ENCODE peak calls at places on chromosomes 2 and 18, in ten cellular contexts. One of them, this sample, is unnamed.

GRCh38 chr2:127183771-127184170 is 36.3 kb downstream of the CYP27C1 start:
- DNase-seq in SK-N-SH: no peak
- DNase-seq in gastrocnemius medialis: no peak
- DNase-seq in foreskin fibroblast: no peak
- DNase-seq in WERI-Rb-1: no peak
- DNase-seq in upper lobe of right lung: no peak
- DNase-seq in Peyer's patch: no peak
- DNase-seq in CD8-positive, alpha-beta T cell: no peak
- DNase-seq in Panc1: no peak
- DNase-seq in heart right ventricle: no peak
- DNase-seq in this sample: no peak

GRCh38 chr2:9333591-9334171 is 89.6 kb downstream of the ITGB1BP1 start:
- DNase-seq in Panc1: peak
- DNase-seq in heart right ventricle: peak
- DNase-seq in CD8-positive, alpha-beta T cell: no peak
- DNase-seq in gastrocnemius medialis: peak
- DNase-seq in WERI-Rb-1: peak
- DNase-seq in upper lobe of right lung: no peak
- DNase-seq in Peyer's patch: peak
- DNase-seq in foreskin fibroblast: peak
- DNase-seq in SK-N-SH: peak
- DNase-seq in this sample: no peak

GRCh38 chr2:143410097-143410897 is 281.1 kb downstream of the ARHGAP15 start:
- DNase-seq in CD8-positive, alpha-beta T cell: no peak
- DNase-seq in heart right ventricle: no peak
- DNase-seq in SK-N-SH: no peak
- DNase-seq in Panc1: no peak
- DNase-seq in upper lobe of right lung: no peak
- DNase-seq in Peyer's patch: no peak
- DNase-seq in WERI-Rb-1: no peak
- DNase-seq in foreskin fibroblast: peak
- DNase-seq in gastrocnemius medialis: no peak
- DNase-seq in this sample: no peak

GRCh38 chr2:54207666-54208195 is 48.3 kb downstream of the TSPYL6 start:
- DNase-seq in CD8-positive, alpha-beta T cell: no peak
- DNase-seq in Peyer's patch: no peak
- DNase-seq in WERI-Rb-1: no peak
- DNase-seq in upper lobe of right lung: no peak
- DNase-seq in foreskin fibroblast: peak
- DNase-seq in gastrocnemius medialis: no peak
- DNase-seq in heart right ventricle: no peak
- DNase-seq in Panc1: no peak
- DNase-seq in SK-N-SH: peak
- DNase-seq in this sample: no peak

GRCh38 chr2:128411431-128411830 is 92.8 kb upstream of the HS6ST1 start:
- DNase-seq in WERI-Rb-1: no peak
- DNase-seq in CD8-positive, alpha-beta T cell: no peak
- DNase-seq in SK-N-SH: peak
- DNase-seq in foreskin fibroblast: no peak
- DNase-seq in Peyer's patch: peak
- DNase-seq in gastrocnemius medialis: no peak
- DNase-seq in Panc1: no peak
- DNase-seq in heart right ventricle: no peak
- DNase-seq in upper lobe of right lung: peak
- DNase-seq in this sample: no peak

GRCh38 chr18:4068552-4069158 is 386.5 kb downstream of the DLGAP1 start:
- DNase-seq in Panc1: peak
- DNase-seq in CD8-positive, alpha-beta T cell: peak
- DNase-seq in upper lobe of right lung: no peak
- DNase-seq in foreskin fibroblast: peak
- DNase-seq in heart right ventricle: peak
- DNase-seq in WERI-Rb-1: peak
- DNase-seq in SK-N-SH: peak
- DNase-seq in gastrocnemius medialis: no peak
- DNase-seq in Peyer's patch: peak
- DNase-seq in this sample: no peak

GRCh38 chr2:202721621-202722020 is 86.9 kb downstream of the FAM117B start:
- DNase-seq in CD8-positive, alpha-beta T cell: no peak
- DNase-seq in Panc1: no peak
- DNase-seq in Peyer's patch: no peak
- DNase-seq in WERI-Rb-1: no peak
- DNase-seq in heart right ventricle: no peak
- DNase-seq in upper lobe of right lung: no peak
- DNase-seq in foreskin fibroblast: peak
- DNase-seq in gastrocnemius medialis: no peak
- DNase-seq in SK-N-SH: no peak
- DNase-seq in this sample: no peak

GRCh38 chr2:230319211-230319862 is 7.7 kb upstream of the SP140L start:
- DNase-seq in Panc1: no peak
- DNase-seq in gastrocnemius medialis: no peak
- DNase-seq in foreskin fibroblast: no peak
- DNase-seq in CD8-positive, alpha-beta T cell: peak
- DNase-seq in Peyer's patch: peak
- DNase-seq in SK-N-SH: no peak
- DNase-seq in heart right ventricle: peak
- DNase-seq in upper lobe of right lung: no peak
- DNase-seq in WERI-Rb-1: no peak
- DNase-seq in this sample: no peak

GRCh38 chr2:187171318-187171717 is 276.7 kb downstream of the CALCRL start:
- DNase-seq in heart right ventricle: no peak
- DNase-seq in CD8-positive, alpha-beta T cell: no peak
- DNase-seq in upper lobe of right lung: no peak
- DNase-seq in foreskin fibroblast: no peak
- DNase-seq in Peyer's patch: no peak
- DNase-seq in WERI-Rb-1: no peak
- DNase-seq in gastrocnemius medialis: no peak
- DNase-seq in Panc1: no peak
- DNase-seq in SK-N-SH: no peak
- DNase-seq in this sample: no peak

GRCh38 chr2:187169108-187169713 is 278.8 kb downstream of the CALCRL start:
- DNase-seq in Peyer's patch: no peak
- DNase-seq in upper lobe of right lung: no peak
- DNase-seq in WERI-Rb-1: no peak
- DNase-seq in Panc1: no peak
- DNase-seq in foreskin fibroblast: no peak
- DNase-seq in SK-N-SH: no peak
- DNase-seq in CD8-positive, alpha-beta T cell: no peak
- DNase-seq in gastrocnemius medialis: no peak
- DNase-seq in heart right ventricle: no peak
- DNase-seq in this sample: no peak

GRCh38 chr2:187169864-187170263 is 278.2 kb downstream of the CALCRL start:
- DNase-seq in CD8-positive, alpha-beta T cell: no peak
- DNase-seq in heart right ventricle: no peak
- DNase-seq in foreskin fibroblast: no peak
- DNase-seq in Peyer's patch: no peak
- DNase-seq in upper lobe of right lung: no peak
- DNase-seq in Panc1: no peak
- DNase-seq in SK-N-SH: no peak
- DNase-seq in gastrocnemius medialis: no peak
- DNase-seq in WERI-Rb-1: no peak
- DNase-seq in this sample: no peak

GRCh38 chr2:187177253-187177652 is 270.8 kb downstream of the CALCRL start:
- DNase-seq in gastrocnemius medialis: no peak
- DNase-seq in upper lobe of right lung: no peak
- DNase-seq in CD8-positive, alpha-beta T cell: no peak
- DNase-seq in Panc1: no peak
- DNase-seq in SK-N-SH: no peak
- DNase-seq in heart right ventricle: no peak
- DNase-seq in Peyer's patch: no peak
- DNase-seq in WERI-Rb-1: no peak
- DNase-seq in foreskin fibroblast: no peak
- DNase-seq in this sample: no peak

GRCh38 chr2:187174582-187174981 is 273.5 kb downstream of the CALCRL start:
- DNase-seq in foreskin fibroblast: no peak
- DNase-seq in CD8-positive, alpha-beta T cell: no peak
- DNase-seq in Panc1: no peak
- DNase-seq in Peyer's patch: no peak
- DNase-seq in heart right ventricle: no peak
- DNase-seq in gastrocnemius medialis: no peak
- DNase-seq in SK-N-SH: peak
- DNase-seq in upper lobe of right lung: no peak
- DNase-seq in WERI-Rb-1: no peak
- DNase-seq in this sample: no peak
- TF ChIP-seq CTCF in foreskin fibroblast: peak
- TF ChIP-seq CTCF in CD8-positive, alpha-beta T cell: no peak
- TF ChIP-seq CTCF in Panc1: peak
- TF ChIP-seq CTCF in Peyer's patch: no peak
- TF ChIP-seq CTCF in heart right ventricle: no peak
- TF ChIP-seq CTCF in gastrocnemius medialis: no peak
- TF ChIP-seq CTCF in SK-N-SH: peak
- TF ChIP-seq CTCF in upper lobe of right lung: peak
- TF ChIP-seq CTCF in WERI-Rb-1: peak
- TF ChIP-seq CTCF in this sample: no peak

GRCh38 chr18:49207373-49207772 is 253.1 kb downstream of the DYM start:
- DNase-seq in gastrocnemius medialis: no peak
- DNase-seq in upper lobe of right lung: no peak
- DNase-seq in foreskin fibroblast: peak
- DNase-seq in WERI-Rb-1: no peak
- DNase-seq in Panc1: no peak
- DNase-seq in heart right ventricle: no peak
- DNase-seq in SK-N-SH: no peak
- DNase-seq in CD8-positive, alpha-beta T cell: no peak
- DNase-seq in Peyer's patch: no peak
- DNase-seq in this sample: no peak

GRCh38 chr18:49201464-49201863 is 250.7 kb upstream of the SMAD7 start:
- DNase-seq in WERI-Rb-1: no peak
- DNase-seq in Panc1: no peak
- DNase-seq in foreskin fibroblast: no peak
- DNase-seq in heart right ventricle: no peak
- DNase-seq in upper lobe of right lung: no peak
- DNase-seq in gastrocnemius medialis: no peak
- DNase-seq in SK-N-SH: peak
- DNase-seq in CD8-positive, alpha-beta T cell: no peak
- DNase-seq in Peyer's patch: no peak
- DNase-seq in this sample: no peak

DNA sequence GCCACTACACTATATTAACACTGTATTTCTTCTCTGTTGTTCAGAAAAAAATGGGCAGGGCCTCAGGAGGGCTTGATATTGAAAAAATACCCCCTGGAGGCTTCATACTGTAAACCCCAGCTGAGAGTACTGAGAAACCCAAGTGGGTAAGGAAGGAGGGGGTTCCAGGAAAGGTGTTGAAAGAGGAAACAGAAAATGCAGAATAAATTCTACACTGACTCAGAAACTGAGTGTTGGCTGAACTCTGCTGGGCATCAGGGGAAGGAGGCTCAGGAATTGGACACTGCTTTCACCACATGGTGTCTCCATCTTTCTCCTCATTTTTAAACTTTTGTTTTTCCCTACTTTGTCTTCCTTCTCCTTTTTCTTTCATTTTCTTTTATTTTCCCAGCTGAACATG is 253.7 kb downstream of the DYM start:
- DNase-seq in heart right ventricle: no peak
- DNase-seq in WERI-Rb-1: no peak
- DNase-seq in gastrocnemius medialis: no peak
- DNase-seq in upper lobe of right lung: no peak
- DNase-seq in SK-N-SH: peak
- DNase-seq in Panc1: no peak
- DNase-seq in CD8-positive, alpha-beta T cell: no peak
- DNase-seq in Peyer's patch: no peak
- DNase-seq in foreskin fibroblast: peak
- DNase-seq in this sample: no peak
- TF ChIP-seq CTCF in heart right ventricle: no peak
- TF ChIP-seq CTCF in WERI-Rb-1: no peak
- TF ChIP-seq CTCF in gastrocnemius medialis: no peak
- TF ChIP-seq CTCF in upper lobe of right lung: no peak
- TF ChIP-seq CTCF in SK-N-SH: peak
- TF ChIP-seq CTCF in Panc1: no peak
- TF ChIP-seq CTCF in CD8-positive, alpha-beta T cell: no peak
- TF ChIP-seq CTCF in Peyer's patch: no peak
- TF ChIP-seq CTCF in foreskin fibroblast: peak
- TF ChIP-seq CTCF in this sample: no peak

GRCh38 chr2:136209540-136210264 is 91.8 kb upstream of the CXCR4 start:
- DNase-seq in upper lobe of right lung: no peak
- DNase-seq in foreskin fibroblast: no peak
- DNase-seq in gastrocnemius medialis: no peak
- DNase-seq in WERI-Rb-1: no peak
- DNase-seq in Panc1: no peak
- DNase-seq in Peyer's patch: no peak
- DNase-seq in CD8-positive, alpha-beta T cell: no peak
- DNase-seq in heart right ventricle: no peak
- DNase-seq in SK-N-SH: no peak
- DNase-seq in this sample: no peak

GRCh38 chr2:136208682-136209081 is 90.7 kb upstream of the CXCR4 start:
- DNase-seq in Panc1: no peak
- DNase-seq in SK-N-SH: no peak
- DNase-seq in upper lobe of right lung: no peak
- DNase-seq in gastrocnemius medialis: no peak
- DNase-seq in foreskin fibroblast: no peak
- DNase-seq in CD8-positive, alpha-beta T cell: no peak
- DNase-seq in Peyer's patch: no peak
- DNase-seq in heart right ventricle: no peak
- DNase-seq in WERI-Rb-1: no peak
- DNase-seq in this sample: no peak

GRCh38 chr2:136206613-136207012 is 88.7 kb upstream of the CXCR4 start:
- DNase-seq in heart right ventricle: no peak
- DNase-seq in SK-N-SH: no peak
- DNase-seq in gastrocnemius medialis: no peak
- DNase-seq in Peyer's patch: peak
- DNase-seq in WERI-Rb-1: no peak
- DNase-seq in Panc1: no peak
- DNase-seq in upper lobe of right lung: no peak
- DNase-seq in foreskin fibroblast: no peak
- DNase-seq in CD8-positive, alpha-beta T cell: no peak
- DNase-seq in this sample: peak

GRCh38 chr2:136207030-136207623 is 89.2 kb upstream of the CXCR4 start:
- DNase-seq in SK-N-SH: no peak
- DNase-seq in gastrocnemius medialis: peak
- DNase-seq in WERI-Rb-1: no peak
- DNase-seq in Peyer's patch: peak
- DNase-seq in heart right ventricle: no peak
- DNase-seq in Panc1: no peak
- DNase-seq in upper lobe of right lung: peak
- DNase-seq in foreskin fibroblast: no peak
- DNase-seq in CD8-positive, alpha-beta T cell: no peak
- DNase-seq in this sample: peak

DNA sequence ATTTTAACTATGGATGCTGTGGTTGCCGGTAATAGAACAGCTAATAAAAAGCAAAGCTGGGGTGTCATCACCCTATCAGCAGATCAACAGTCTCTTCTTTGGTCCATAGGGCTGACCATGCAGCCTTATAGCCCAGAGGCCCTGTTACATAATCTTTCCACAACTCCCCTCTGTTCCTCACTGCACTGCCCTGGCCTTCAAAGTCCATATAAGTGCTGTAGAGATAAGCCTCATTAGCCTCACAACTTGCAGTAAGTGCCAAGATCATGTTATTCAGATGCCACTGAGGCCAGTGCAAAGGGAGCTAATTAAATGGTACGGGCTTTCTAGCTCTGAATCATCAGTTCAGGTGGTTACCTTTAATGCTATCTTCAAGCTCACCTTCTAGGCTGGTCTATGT is 89.7 kb upstream of the CXCR4 start:
- DNase-seq in WERI-Rb-1: no peak
- DNase-seq in Peyer's patch: no peak
- DNase-seq in upper lobe of right lung: no peak
- DNase-seq in foreskin fibroblast: no peak
- DNase-seq in Panc1: no peak
- DNase-seq in SK-N-SH: no peak
- DNase-seq in heart right ventricle: no peak
- DNase-seq in gastrocnemius medialis: no peak
- DNase-seq in CD8-positive, alpha-beta T cell: no peak
- DNase-seq in this sample: no peak
- TF ChIP-seq CTCF in WERI-Rb-1: no peak
- TF ChIP-seq CTCF in Peyer's patch: no peak
- TF ChIP-seq CTCF in upper lobe of right lung: no peak
- TF ChIP-seq CTCF in foreskin fibroblast: no peak
- TF ChIP-seq CTCF in Panc1: no peak
- TF ChIP-seq CTCF in SK-N-SH: no peak
- TF ChIP-seq CTCF in heart right ventricle: no peak
- TF ChIP-seq CTCF in gastrocnemius medialis: no peak
- TF ChIP-seq CTCF in CD8-positive, alpha-beta T cell: no peak
- TF ChIP-seq CTCF in this sample: no peak

GRCh38 chr2:16664052-16664731 is 1.4 kb downstream of the CYRIA start:
- DNase-seq in upper lobe of right lung: no peak
- DNase-seq in CD8-positive, alpha-beta T cell: no peak
- DNase-seq in gastrocnemius medialis: peak
- DNase-seq in foreskin fibroblast: no peak
- DNase-seq in SK-N-SH: peak
- DNase-seq in heart right ventricle: peak
- DNase-seq in Peyer's patch: peak
- DNase-seq in Panc1: no peak
- DNase-seq in WERI-Rb-1: no peak
- DNase-seq in this sample: peak
- TF ChIP-seq CTCF in upper lobe of right lung: no peak
- TF ChIP-seq CTCF in CD8-positive, alpha-beta T cell: no peak
- TF ChIP-seq CTCF in gastrocnemius medialis: no peak
- TF ChIP-seq CTCF in foreskin fibroblast: no peak
- TF ChIP-seq CTCF in SK-N-SH: no peak
- TF ChIP-seq CTCF in heart right ventricle: no peak
- TF ChIP-seq CTCF in Peyer's patch: no peak
- TF ChIP-seq CTCF in Panc1: no peak
- TF ChIP-seq CTCF in WERI-Rb-1: no peak
- TF ChIP-seq CTCF in this sample: no peak

This sample was measured in activated B cell treated with CpG ODN at 0.5 μM for 24 hours.